ENCODE peak calls at places on chromosomes 2 and 18, in ten cellular contexts. I is activated CD4-positive, alpha-beta T cell treated with anti-CD3 and anti-CD28 coated beads, Interleukin-2, amount 10 ng/mL, durations not matched to agents 7 days and 5 days; R is WERI-Rb-1; N is activated T-cell treated with anti-CD3 and anti-CD28 coated beads, Interleukin-2, amount 50 U/mL, for 1 hour; P is ovary; V is H54; F is testis; E is IMR-90; T is EL; H is frontal cortex. S is an unnamed sample.
A peak's percentile ranks its signal among the peaks of the same experiment; 100 is the strongest.

GRCh38 chr18:63192171-63192884 is 127.2 kb downstream of the BCL2 start:
- DNase-seq in I (no peak), R (no peak), N (no peak), P (no peak), V (no peak), F (no peak), E (no peak), T (no peak), H (no peak), S (no peak)

GRCh38 chr2:124683536-124684407 is 658.7 kb downstream of the CNTNAP5 start:
- DNase-seq in I (no peak), R (no peak), N (no peak), P (no peak), V (no peak), F (no peak), E (peak; percentile 85), T (peak; percentile 3), H (no peak), S (no peak)

GRCh38 chr2:45466045-45466444 is 145.0 kb downstream of the SRBD1 start:
- DNase-seq in I (no peak), R (no peak), N (no peak), P (no peak), V (no peak), F (no peak), E (no peak), T (no peak), H (no peak), S (no peak)

GRCh38 chr2:169734172-169734847 is 678 bp downstream of the KLHL23 start:
- DNase-seq in I (peak; percentile 12), R (peak; percentile 37), N (peak; percentile 29), P (peak; percentile 31), V (peak; percentile 46), F (peak; percentile 46), E (no peak), T (peak; percentile 20), H (peak; percentile 58), S (peak; percentile 10)

GRCh38 chr2:232343816-232344215 is 34.7 kb upstream of the ALPP start:
- DNase-seq in I (no peak), R (no peak), N (no peak), P (no peak), V (no peak), F (no peak), E (no peak), T (no peak), H (no peak), S (no peak)

GRCh38 chr2:1159013-1159412 is 208.4 kb downstream of the SNTG2 start:
- DNase-seq in I (no peak), R (no peak), N (no peak), P (no peak), V (no peak), F (no peak), E (no peak), T (no peak), H (no peak), S (no peak)

GRCh38 chr18:48409591-48410094 is 460 bp upstream of the ZBTB7C start:
- DNase-seq in I (no peak), R (peak; percentile 54), N (peak; percentile 19), P (peak; percentile 57), V (no peak), F (peak; percentile 75), E (no peak), T (no peak), H (peak; percentile 55), S (no peak)

GRCh38 chr2:232592687-232593407 is 40.6 kb upstream of the EFHD1 start:
- DNase-seq in I (no peak), R (no peak), N (no peak), P (no peak), V (peak; percentile 56), F (no peak), E (peak; percentile 82), T (peak; percentile 54), H (no peak), S (no peak)

GRCh38 chr2:180728928-180729559 is 251.4 kb upstream of the UBE2E3 start:
- DNase-seq in I (no peak), R (no peak), N (no peak), P (no peak), V (peak; percentile 17), F (no peak), E (peak; percentile 94), T (peak; percentile 88), H (no peak), S (no peak)

GRCh38 chr2:127453392-127454171 is 35.4 kb downstream of the PROC start:
- DNase-seq in I (no peak), R (peak; percentile 65), N (no peak), P (no peak), V (no peak), F (no peak), E (no peak), T (peak; percentile 23), H (no peak), S (no peak)

GRCh38 chr2:180607501-180608060 is 372.8 kb upstream of the UBE2E3 start:
- DNase-seq in I (no peak), R (no peak), N (no peak), P (no peak), V (no peak), F (no peak), E (no peak), T (no peak), H (no peak), S (no peak)

GRCh38 chr2:169670937-169671336 is 23.3 kb downstream of the CFAP210 start:
- DNase-seq in I (no peak), R (no peak), N (no peak), P (no peak), V (no peak), F (no peak), E (no peak), T (no peak), H (no peak), S (no peak)

GRCh38 chr18:50970006-50970405 is 2.2 kb downstream of the ELAC1 start:
- DNase-seq in I (no peak), R (no peak), N (no peak), P (no peak), V (no peak), F (no peak), E (no peak), T (no peak), H (no peak), S (no peak)

GRCh38 chr2:236939751-236940229 is 145.9 kb upstream of the COPS8 start:
- DNase-seq in I (no peak), R (peak; percentile 84), N (no peak), P (no peak), V (no peak), F (no peak), E (no peak), T (no peak), H (no peak), S (no peak)

GRCh38 chr2:49931243-49931642 is 776.9 kb upstream of the FSHR start:
- DNase-seq in I (no peak), R (no peak), N (no peak), P (no peak), V (no peak), F (no peak), E (no peak), T (no peak), H (no peak), S (no peak)

GRCh38 chr2:134718095-134718955 is 475 bp downstream of the TMEM163 start:
- DNase-seq in I (no peak), R (peak; percentile 16), N (peak; percentile 55), P (no peak), V (no peak), F (no peak), E (no peak), T (peak; percentile 6), H (peak; percentile 37), S (peak; percentile 18)

GRCh38 chr2:46029332-46029811 is 267.8 kb upstream of the EPAS1 start:
- DNase-seq in I (no peak), R (no peak), N (no peak), P (no peak), V (no peak), F (no peak), E (peak; percentile 91), T (peak; percentile 59), H (no peak), S (no peak)

GRCh38 chr18:10525563-10526210 is at the start of gene NAPG:
- DNase-seq in I (peak; percentile 90), R (peak; percentile 90), N (peak; percentile 91), P (peak; percentile 87), V (peak; percentile 93), F (peak; percentile 90), E (peak; percentile 92), T (peak; percentile 94), H (peak; percentile 86), S (peak; percentile 89)

GRCh38 chr2:239192456-239192855 is 208.4 kb downstream of the HDAC4 start:
- DNase-seq in I (no peak), R (no peak), N (no peak), P (no peak), V (no peak), F (no peak), E (no peak), T (no peak), H (no peak), S (no peak)

GRCh38 chr2:159144776-159145614 is 141.5 kb downstream of the WDSUB1 start:
- DNase-seq in I (no peak), R (no peak), N (no peak), P (no peak), V (no peak), F (no peak), E (no peak), T (no peak), H (no peak), S (no peak)

GRCh38 chr2:148614332-148615049 is 30.1 kb upstream of the EPC2 start:
- DNase-seq in I (no peak), R (no peak), N (no peak), P (no peak), V (peak; percentile 29), F (peak; percentile 16), E (peak; percentile 39), T (peak; percentile 91), H (peak; percentile 4), S (no peak)

GRCh38 chr2:206881708-206882335 is 57.5 kb upstream of the CPO start:
- DNase-seq in I (no peak), R (no peak), N (no peak), P (no peak), V (no peak), F (no peak), E (no peak), T (no peak), H (no peak), S (no peak)

GRCh38 chr2:119746836-119747235 is 12.9 kb upstream of the PTPN4 start:
- DNase-seq in I (no peak), R (no peak), N (no peak), P (no peak), V (peak; percentile 35), F (no peak), E (peak; percentile 17), T (peak; percentile 47), H (no peak), S (no peak)

GRCh38 chr2:135820003-135820618 is 16.9 kb downstream of the LCT start:
- DNase-seq in I (peak; percentile 82), R (no peak), N (peak; percentile 51), P (no peak), V (peak; percentile 21), F (no peak), E (peak; percentile 72), T (peak; percentile 71), H (no peak), S (peak; percentile 53)

GRCh38 chr18:14939141-14939540 is 191.2 kb downstream of the ANKRD30B start:
- DNase-seq in I (no peak), R (no peak), N (no peak), P (no peak), V (no peak), F (no peak), E (no peak), T (no peak), H (no peak), S (no peak)

GRCh38 chr2:144379891-144380311 is 140.0 kb downstream of the ZEB2 start:
- DNase-seq in I (no peak), R (peak; percentile 19), N (no peak), P (peak; percentile 37), V (no peak), F (no peak), E (no peak), T (no peak), H (no peak), S (no peak)

GRCh38 chr2:104758199-104758620 is 95.7 kb upstream of the POU3F3 start:
- DNase-seq in I (no peak), R (no peak), N (no peak), P (no peak), V (no peak), F (no peak), E (no peak), T (no peak), H (no peak), S (no peak)

GRCh38 chr18:42649636-42650035 is 465.8 kb downstream of the RIT2 start:
- DNase-seq in I (no peak), R (no peak), N (no peak), P (no peak), V (no peak), F (no peak), E (no peak), T (no peak), H (no peak), S (no peak)